ENCODE peak calls at places on chromosomes 16 and 17, in nine cellular contexts. S, B, Q, M, F, K, X, P and Y are unnamed samples.

GRCh38 chr17:13931111-13931526 is 138.2 kb upstream of the COX10 start:
- DNase-seq in M (no peak), B (peak), K (no peak), Q (peak), P (no peak), F (peak), X (peak), S (peak), Y (no peak)

GRCh38 chr17:76147211-76148014 is 6.4 kb upstream of the FOXJ1 start:
- DNase-seq in F (peak), Q (peak), B (no peak), K (peak), M (no peak), S (peak), P (no peak), X (no peak), Y (peak)

GRCh38 chr17:2237960-2238359 is 65.6 kb downstream of the SMG6 start:
- DNase-seq in F (no peak), B (no peak), P (no peak), K (no peak), X (no peak), S (peak), M (no peak), Q (no peak), Y (no peak)

GRCh38 chr17:59105852-59106462 is 723 bp downstream of the TRIM37 start:
- DNase-seq in B (peak), P (peak), K (peak), X (peak), F (peak), M (peak), Q (peak), S (peak), Y (peak)

GRCh38 chr17:57785032-57785431 is 39.9 kb upstream of the CCDC182 start:
- DNase-seq in Q (peak), X (no peak), B (no peak), M (no peak), P (no peak), F (no peak), S (no peak), K (no peak), Y (no peak)

GRCh38 chr16:89823087-89823823 is 5.0 kb upstream of the SPIRE2 start:
- DNase-seq in B (no peak), Q (no peak), M (no peak), F (no peak), K (no peak), X (no peak), P (no peak), S (no peak), Y (no peak)

GRCh38 chr17:7650509-7651096 is at the start of gene ATP1B2:
- DNase-seq in F (no peak), S (peak), M (peak), K (peak), X (no peak), P (peak), B (peak), Q (peak), Y (no peak)

GRCh38 chr16:51394401-51394800 is 243.3 kb upstream of the SALL1 start:
- DNase-seq in X (no peak), B (no peak), K (no peak), Q (no peak), P (no peak), M (no peak), F (no peak), S (no peak), Y (no peak)

GRCh38 chr16:61544165-61544564 is 492.1 kb downstream of the CDH8 start:
- DNase-seq in B (no peak), Q (no peak), S (no peak), F (no peak), K (no peak), X (no peak), P (no peak), M (no peak), Y (no peak)

GRCh38 chr17:77376795-77377751 is 236.3 kb downstream of the SEC14L1 start:
- DNase-seq in Q (peak), B (no peak), X (no peak), M (no peak), F (peak), S (no peak), K (no peak), P (no peak), Y (no peak)

GRCh38 chr16:81210807-81211206 is 27.7 kb upstream of the BCO1 start:
- DNase-seq in K (no peak), M (no peak), B (no peak), X (no peak), P (no peak), S (no peak), Q (no peak), F (no peak), Y (no peak)

GRCh38 chr17:62064791-62065563 is at the start of gene MED13:
- DNase-seq in K (peak), F (peak), P (no peak), M (peak), B (peak), Q (peak), X (peak), S (peak), Y (peak)

GRCh38 chr16:67109407-67110135 is at the start of gene PHAF1:
- DNase-seq in Q (peak), B (peak), P (peak), F (peak), X (peak), M (peak), K (peak), S (peak), Y (peak)

GRCh38 chr17:63974594-63975192 is 2.0 kb upstream of the SCN4A start:
- DNase-seq in K (no peak), Q (no peak), F (peak), B (no peak), P (no peak), X (no peak), M (no peak), S (peak), Y (peak)

GRCh38 chr17:57068222-57068658 is 16.8 kb upstream of the AKAP1 start:
- DNase-seq in P (no peak), X (no peak), S (no peak), M (no peak), F (no peak), B (no peak), K (peak), Q (no peak), Y (no peak)

GRCh38 chr17:6510321-6511023 is 45.9 kb downstream of the PITPNM3 start:
- DNase-seq in S (peak), B (no peak), K (no peak), F (peak), X (no peak), Q (no peak), P (no peak), M (no peak), Y (no peak)